ENCODE peak calls at places on chromosomes 3 and 15, in four cellular contexts. W, Z, A and E are unnamed samples.
A peak's percentile ranks its signal among the peaks of the same experiment; 100 is the strongest.

GRCh38 chr15:57683481-57683880 is 23.0 kb upstream of the POLR2M start:
- DNase-seq in Z (no peak), A (no peak), W (no peak), E (no peak)

GRCh38 chr15:25065876-25066275 is 111.1 kb downstream of the SNRPN start:
- DNase-seq in Z (no peak), A (no peak), W (no peak), E (no peak)

GRCh38 chr3:133955892-133956291 is 60.2 kb upstream of the RAB6B start:
- DNase-seq in A (no peak), Z (no peak), W (no peak), E (peak; percentile 36)

GRCh38 chr3:186986811-186987210 is 56.5 kb downstream of the ST6GAL1 start:
- DNase-seq in A (no peak), Z (no peak), W (no peak), E (no peak)

GRCh38 chr3:94226058-94226457 is 163.2 kb downstream of the NSUN3 start:
- DNase-seq in W (peak; percentile 81), Z (no peak), A (no peak), E (no peak)

GRCh38 chr3:129005526-129006303 is 4.6 kb downstream of the EFCC1 start:
- DNase-seq in Z (no peak), W (peak; percentile 66), A (no peak), E (peak; percentile 74)

GRCh38 chr3:67804089-67804488 is 149.7 kb upstream of the SUCLG2 start:
- DNase-seq in Z (no peak), A (no peak), W (peak; percentile 59), E (no peak)

GRCh38 chr3:10845839-10846656 is 30.0 kb downstream of the SLC6A11 start:
- DNase-seq in W (no peak), Z (peak; percentile 27), A (no peak), E (no peak)

GRCh38 chr15:32691316-32692032 is 26.3 kb upstream of the GREM1 start:
- DNase-seq in Z (no peak), W (no peak), A (no peak), E (no peak)

GRCh38 chr15:80480909-80481308 is 76.7 kb downstream of the ARNT2 start:
- DNase-seq in W (peak; percentile 95), A (no peak), Z (no peak), E (peak; percentile 4)

GRCh38 chr3:54079314-54079713 is 43.0 kb upstream of the CACNA2D3 start:
- DNase-seq in W (no peak), Z (no peak), A (no peak), E (no peak)

GRCh38 chr3:56864886-56865527 is 63.3 kb upstream of the ARHGEF3 start:
- DNase-seq in Z (no peak), W (no peak), A (no peak), E (no peak)

GRCh38 chr3:58999134-58999778 is 50.6 kb downstream of the CFAP20DC start:
- DNase-seq in A (no peak), Z (no peak), W (no peak), E (no peak)

GRCh38 chr3:112610121-112610520 is 30.8 kb downstream of the CCDC80 start:
- DNase-seq in Z (no peak), A (no peak), W (peak; percentile 67), E (no peak)

GRCh38 chr3:54053201-54053600 is 69.2 kb upstream of the CACNA2D3 start:
- DNase-seq in W (no peak), A (no peak), Z (no peak), E (no peak)

GRCh38 chr3:46027736-46028397 is 584 bp upstream of the XCR1 start:
- DNase-seq in A (no peak), W (no peak), Z (no peak), E (no peak)

GRCh38 chr3:9397911-9398714 is 698 bp downstream of the SETD5 start:
- DNase-seq in Z (peak; percentile 24), A (no peak), W (peak; percentile 45), E (peak; percentile 56)

GRCh38 chr3:113685956-113686721 is 10.3 kb downstream of the USF3 start:
- DNase-seq in A (no peak), W (peak; percentile 86), Z (no peak), E (no peak)

GRCh38 chr3:16513141-16514020 is at the start of gene RFTN1:
- DNase-seq in Z (peak; percentile 60), W (peak; percentile 66), A (peak; percentile 44), E (peak; percentile 74)

GRCh38 chr3:127822836-127823589 is 698 bp upstream of the MGLL start:
- DNase-seq in A (no peak), W (no peak), Z (peak; percentile 62), E (peak; percentile 53)